ENCODE peak calls at places on chromosomes 5 and 9, in ten cellular contexts. N is heart right ventricle, O is uterus, U is SW 1271, A is BJ, V is progenitor cell of endocrine pancreas, T is ovary, H is stromal cell of bone marrow, I is 8988T, R is tibial nerve. B is an unnamed sample.

GRCh38 chr5:59361454-59361853 is 532.1 kb downstream of the PDE4D start:
- DNase-seq in R (no peak), U (no peak), T (no peak), A (no peak), V (no peak), H (no peak), N (no peak), I (no peak), O (no peak), B (no peak)

GRCh38 chr9:89448821-89449220 is 49.1 kb downstream of the SEMA4D start:
- DNase-seq in R (no peak), H (no peak), O (no peak), V (no peak), N (no peak), I (no peak), T (no peak), A (no peak), U (no peak), B (no peak)

GRCh38 chr5:88889165-88890069 is 6.4 kb upstream of the MEF2C start:
- DNase-seq in N (peak), O (peak), U (no peak), A (no peak), H (no peak), R (peak), I (no peak), T (peak), V (peak), B (no peak)

GRCh38 chr9:95181226-95181818 is 136.2 kb downstream of the FANCC start:
- DNase-seq in V (no peak), A (no peak), O (no peak), N (no peak), U (no peak), I (no peak), H (no peak), T (no peak), R (no peak), B (no peak)

GRCh38 chr5:131386779-131387178 is 122.9 kb downstream of the CDC42SE2 start:
- DNase-seq in N (no peak), A (no peak), I (no peak), T (no peak), R (no peak), V (no peak), H (no peak), O (no peak), U (no peak), B (peak)

GRCh38 chr5:1734271-1734907 is 65.2 kb downstream of the MRPL36 start:
- DNase-seq in V (no peak), T (no peak), A (no peak), N (no peak), O (no peak), I (no peak), H (no peak), R (no peak), U (no peak), B (no peak)

GRCh38 chr9:133348763-133349573 is 950 bp downstream of the RPL7A start:
- DNase-seq in I (no peak), R (no peak), N (no peak), H (no peak), A (no peak), U (no peak), T (no peak), V (no peak), O (no peak), B (no peak)

GRCh38 chr9:136564379-136564988 is 18.6 kb upstream of the NOTCH1 start:
- DNase-seq in H (peak), R (peak), T (no peak), I (no peak), A (no peak), N (peak), V (no peak), U (no peak), O (peak), B (no peak)

GRCh38 chr9:123687246-123687721 is 242.6 kb downstream of the DENND1A start:
- DNase-seq in T (no peak), R (no peak), O (peak), N (no peak), V (no peak), A (no peak), I (no peak), H (no peak), U (no peak), B (no peak)

GRCh38 chr5:89299998-89300397 is 417.0 kb upstream of the MEF2C start:
- DNase-seq in O (no peak), R (no peak), A (no peak), V (no peak), H (no peak), U (no peak), I (no peak), N (no peak), T (no peak), B (no peak)

GRCh38 chr9:133818444-133818843 is 80.3 kb upstream of the SARDH start:
- DNase-seq in I (no peak), T (no peak), A (no peak), V (no peak), N (no peak), R (no peak), U (no peak), H (peak), O (no peak), B (no peak)

GRCh38 chr5:83721878-83722779 is 1.5 kb upstream of the HAPLN1 start:
- DNase-seq in R (peak), V (peak), O (no peak), T (peak), U (no peak), I (peak), H (peak), A (no peak), N (peak), B (no peak)

GRCh38 chr9:81128701-81129100 is 560.6 kb downstream of the TLE1 start:
- DNase-seq in R (no peak), A (no peak), V (no peak), N (no peak), T (no peak), I (no peak), H (no peak), O (no peak), U (no peak), B (no peak)